ENCODE peak calls at places on chromosomes 16 and 17, in seven cellular contexts. P is ovary; Z is AG08395; G is A549; Y is NCI-H69; X is transverse colon; U is effector memory CD4-positive, alpha-beta T cell. W is an unnamed sample.

GRCh38 chr17:48756816-48757215 is 28.3 kb upstream of the HOXB13 start:
- DNase-seq in Z (no peak), Y (peak), X (no peak), P (no peak), G (no peak), U (no peak), W (no peak)

GRCh38 chr17:17416400-17417360 is 60.1 kb upstream of the MED9 start:
- DNase-seq in Y (peak), G (peak), Z (peak), U (no peak), P (no peak), X (no peak), W (no peak)

GRCh38 chr17:75273968-75274708 is 3.1 kb upstream of the MIF4GD start:
- DNase-seq in Z (peak), U (no peak), X (no peak), P (no peak), Y (no peak), G (no peak), W (no peak)

GRCh38 chr17:50440172-50440837 is 14.3 kb downstream of the ACSF2 start:
- DNase-seq in U (no peak), Y (peak), G (no peak), P (no peak), X (peak), Z (no peak), W (no peak)

GRCh38 chr16:50313596-50314483 is 47.5 kb downstream of the ADCY7 start:
- DNase-seq in Z (peak), G (no peak), U (no peak), P (peak), X (no peak), Y (no peak), W (no peak)

GRCh38 chr16:83965444-83966152 is 2.4 kb upstream of the NECAB2 start:
- DNase-seq in P (no peak), G (no peak), Y (no peak), X (no peak), U (no peak), Z (no peak), W (no peak)

GRCh38 chr17:62823111-62823895 is 15.2 kb upstream of the MARCHF10 start:
- DNase-seq in X (no peak), Z (no peak), Y (no peak), P (no peak), G (no peak), U (no peak), W (no peak)

GRCh38 chr17:78263063-78263735 is 31.8 kb downstream of the TMEM235 start:
- DNase-seq in G (no peak), Y (no peak), Z (no peak), X (peak), P (no peak), U (no peak), W (no peak)

GRCh38 chr16:24848065-24848464 is 2.3 kb downstream of the SLC5A11 start:
- DNase-seq in Z (peak), X (no peak), Y (no peak), G (no peak), U (no peak), P (no peak), W (no peak)

GRCh38 chr17:68456529-68457167 is 648 bp downstream of the WIPI1 start:
- DNase-seq in Z (peak), X (peak), Y (peak), P (peak), U (no peak), G (peak), W (peak)